ENCODE peak calls at places on chromosomes 5 and 9, in five cellular contexts. M is foreskin fibroblast, C is iris pigment epithelial cell, K is sciatic nerve, S is brain microvascular endothelial cell. J is an unnamed sample.

GRCh38 chr5:32008746-32009145 is 165.4 kb downstream of the GOLPH3 start:
- DNase-seq in K (no peak), S (no peak), M (no peak), C (no peak), J (peak)

GRCh38 chr5:126674145-126674544 is 73.4 kb downstream of the PHAX start:
- DNase-seq in M (no peak), S (no peak), C (no peak), K (no peak), J (no peak)

GRCh38 chr9:107693620-107694326 is 204.2 kb upstream of the KLF4 start:
- DNase-seq in K (no peak), C (peak), M (no peak), S (peak), J (no peak)

GRCh38 chr5:170481839-170482238 is 22.0 kb upstream of the KCNIP1 start:
- DNase-seq in C (no peak), S (no peak), K (no peak), M (no peak), J (no peak)

GRCh38 chr5:132787076-132787475 is 10.0 kb upstream of the SEPTIN8 start:
- DNase-seq in K (no peak), S (peak), C (peak), M (no peak), J (no peak)

GRCh38 chr9:130946778-130947617 is 8.0 kb upstream of the FIBCD1 start:
- DNase-seq in K (no peak), C (peak), S (no peak), M (no peak), J (no peak)

GRCh38 chr5:18264126-18264882 is 630.0 kb downstream of the TAF11L14 start:
- DNase-seq in K (no peak), M (no peak), S (no peak), C (no peak), J (no peak)

GRCh38 chr5:1547236-1547635 is 23.5 kb upstream of the LPCAT1 start:
- DNase-seq in C (no peak), M (no peak), S (no peak), K (peak), J (peak)

GRCh38 chr9:20209421-20210340 is 412.6 kb downstream of the MLLT3 start:
- DNase-seq in K (no peak), S (no peak), M (no peak), C (no peak), J (no peak)

GRCh38 chr9:119556129-119556875 is 187.1 kb upstream of the BRINP1 start:
- DNase-seq in C (peak), M (peak), S (peak), K (peak), J (peak)

GRCh38 chr5:149857499-149857898 is 87.1 kb downstream of the PDE6A start:
- DNase-seq in C (peak), M (peak), S (peak), K (peak), J (peak)

GRCh38 chr9:34123682-34124081 is 2.8 kb downstream of the DCAF12 start:
- DNase-seq in C (no peak), M (no peak), K (no peak), S (no peak), J (peak)

GRCh38 chr5:117333011-117333410 is 758.4 kb upstream of the SEMA6A start:
- DNase-seq in K (no peak), C (no peak), M (no peak), S (no peak), J (no peak)

GRCh38 chr5:120394259-120394658 is 69.8 kb upstream of the PRR16 start:
- DNase-seq in S (no peak), C (no peak), K (no peak), M (no peak), J (no peak)

GRCh38 chr5:18745988-18746615 is 1111.8 kb downstream of the TAF11L14 start:
- DNase-seq in S (no peak), C (no peak), M (no peak), K (no peak), J (no peak)

GRCh38 chr9:129624168-129624759 is 1.7 kb upstream of the NTMT1 start:
- DNase-seq in M (peak), K (no peak), C (no peak), S (peak), J (no peak)

GRCh38 chr9:88258012-88258411 is 119.7 kb upstream of the SPATA31C2 start:
- DNase-seq in M (peak), C (peak), K (peak), S (peak), J (peak)

GRCh38 chr9:138015021-138015829 is 137.6 kb downstream of the CACNA1B start:
- DNase-seq in C (no peak), M (no peak), K (no peak), S (no peak), J (no peak)

GRCh38 chr9:129604766-129605163 is 16.1 kb downstream of the C9orf50 start:
- DNase-seq in S (no peak), C (no peak), M (no peak), K (no peak), J (no peak)

GRCh38 chr9:86945868-86946711 is 1.2 kb downstream of the GAS1 start:
- DNase-seq in S (peak), C (peak), K (peak), M (peak), J (peak)

GRCh38 chr9:74846771-74847170 is 41.0 kb downstream of the TRPM6 start:
- DNase-seq in C (peak), S (no peak), M (peak), K (no peak), J (no peak)

GRCh38 chr5:96431376-96432244 is 1.4 kb downstream of the PCSK1 start:
- DNase-seq in K (no peak), C (peak), S (peak), M (peak), J (no peak)

GRCh38 chr5:18652404-18653215 is 1018.4 kb downstream of the TAF11L14 start:
- DNase-seq in M (no peak), K (no peak), S (no peak), C (no peak), J (no peak)

GRCh38 chr5:173625261-173625660 is 8.8 kb upstream of the BOD1 start:
- DNase-seq in C (no peak), S (no peak), M (no peak), K (no peak), J (no peak)

J was measured in sigmoid colon.